ENCODE peak calls at places on chromosome 7, in six cellular contexts. One of them, this sample, is unnamed.

GRCh38 chr7:36523371-36523953 is 133.8 kb downstream of the ANLN start:
- DNase-seq in fibroblast of mammary gland: no peak
- DNase-seq in astrocyte of the spinal cord: no peak
- DNase-seq in fibroblast of pulmonary artery: no peak
- DNase-seq in tibial nerve: no peak
- DNase-seq in neural progenitor cell: peak
- DNase-seq in this sample: no peak

GRCh38 chr7:82594665-82595064 is 151.1 kb upstream of the CACNA2D1 start:
- DNase-seq in neural progenitor cell: peak
- DNase-seq in tibial nerve: no peak
- DNase-seq in astrocyte of the spinal cord: no peak
- DNase-seq in fibroblast of pulmonary artery: peak
- DNase-seq in fibroblast of mammary gland: no peak
- DNase-seq in this sample: no peak

GRCh38 chr7:100038326-100038725 is 11.2 kb upstream of the ZSCAN21 start:
- DNase-seq in tibial nerve: no peak
- DNase-seq in fibroblast of pulmonary artery: no peak
- DNase-seq in astrocyte of the spinal cord: no peak
- DNase-seq in fibroblast of mammary gland: no peak
- DNase-seq in neural progenitor cell: no peak
- DNase-seq in this sample: no peak

GRCh38 chr7:70738080-70738479 is 393.9 kb upstream of the GALNT17 start:
- DNase-seq in tibial nerve: peak
- DNase-seq in fibroblast of mammary gland: peak
- DNase-seq in astrocyte of the spinal cord: peak
- DNase-seq in neural progenitor cell: no peak
- DNase-seq in fibroblast of pulmonary artery: peak
- DNase-seq in this sample: peak

GRCh38 chr7:137772748-137773147 is 74.0 kb downstream of the DGKI start:
- DNase-seq in neural progenitor cell: no peak
- DNase-seq in tibial nerve: no peak
- DNase-seq in fibroblast of mammary gland: peak
- DNase-seq in astrocyte of the spinal cord: peak
- DNase-seq in fibroblast of pulmonary artery: peak
- DNase-seq in this sample: peak

GRCh38 chr7:26368542-26368941 is 76.9 kb downstream of the SNX10 start:
- DNase-seq in neural progenitor cell: no peak
- DNase-seq in fibroblast of pulmonary artery: peak
- DNase-seq in tibial nerve: no peak
- DNase-seq in astrocyte of the spinal cord: peak
- DNase-seq in fibroblast of mammary gland: peak
- DNase-seq in this sample: peak

GRCh38 chr7:28038175-28038855 is 142.3 kb downstream of the JAZF1 start:
- DNase-seq in fibroblast of mammary gland: no peak
- DNase-seq in tibial nerve: no peak
- DNase-seq in neural progenitor cell: no peak
- DNase-seq in fibroblast of pulmonary artery: no peak
- DNase-seq in astrocyte of the spinal cord: no peak
- DNase-seq in this sample: peak

GRCh38 chr7:1074593-1075431 is 13.1 kb upstream of the GPER1 start:
- DNase-seq in neural progenitor cell: no peak
- DNase-seq in astrocyte of the spinal cord: no peak
- DNase-seq in fibroblast of mammary gland: no peak
- DNase-seq in fibroblast of pulmonary artery: no peak
- DNase-seq in tibial nerve: no peak
- DNase-seq in this sample: no peak

GRCh38 chr7:132394283-132395003 is 181.8 kb downstream of the PLXNA4 start:
- DNase-seq in astrocyte of the spinal cord: no peak
- DNase-seq in tibial nerve: no peak
- DNase-seq in fibroblast of mammary gland: peak
- DNase-seq in neural progenitor cell: no peak
- DNase-seq in fibroblast of pulmonary artery: peak
- DNase-seq in this sample: peak

GRCh38 chr7:99837649-99838361 is 10.0 kb downstream of the CYP3A43 start:
- DNase-seq in fibroblast of mammary gland: peak
- DNase-seq in neural progenitor cell: no peak
- DNase-seq in tibial nerve: no peak
- DNase-seq in astrocyte of the spinal cord: no peak
- DNase-seq in fibroblast of pulmonary artery: peak
- DNase-seq in this sample: peak

GRCh38 chr7:54960517-54960916 is 58.3 kb upstream of the EGFR start:
- DNase-seq in tibial nerve: no peak
- DNase-seq in neural progenitor cell: no peak
- DNase-seq in fibroblast of pulmonary artery: peak
- DNase-seq in fibroblast of mammary gland: peak
- DNase-seq in astrocyte of the spinal cord: peak
- DNase-seq in this sample: peak

GRCh38 chr7:121428857-121429489 is 32.9 kb upstream of the FAM3C start:
- DNase-seq in neural progenitor cell: no peak
- DNase-seq in fibroblast of pulmonary artery: peak
- DNase-seq in fibroblast of mammary gland: peak
- DNase-seq in tibial nerve: no peak
- DNase-seq in astrocyte of the spinal cord: no peak
- DNase-seq in this sample: peak

GRCh38 chr7:59986-60675 is 132.2 kb upstream of the FAM20C start:
- DNase-seq in astrocyte of the spinal cord: no peak
- DNase-seq in fibroblast of pulmonary artery: no peak
- DNase-seq in neural progenitor cell: no peak
- DNase-seq in tibial nerve: no peak
- DNase-seq in fibroblast of mammary gland: no peak
- DNase-seq in this sample: no peak

GRCh38 chr7:43294080-43294630 is 181.7 kb downstream of the HECW1 start:
- DNase-seq in fibroblast of pulmonary artery: peak
- DNase-seq in astrocyte of the spinal cord: peak
- DNase-seq in tibial nerve: no peak
- DNase-seq in neural progenitor cell: no peak
- DNase-seq in fibroblast of mammary gland: peak
- DNase-seq in this sample: peak

GRCh38 chr7:41241641-41242040 is 461.2 kb downstream of the INHBA start:
- DNase-seq in tibial nerve: no peak
- DNase-seq in neural progenitor cell: no peak
- DNase-seq in fibroblast of mammary gland: no peak
- DNase-seq in fibroblast of pulmonary artery: no peak
- DNase-seq in astrocyte of the spinal cord: no peak
- DNase-seq in this sample: no peak

GRCh38 chr7:54116956-54117355 is 425.2 kb upstream of the VSTM2A start:
- DNase-seq in neural progenitor cell: no peak
- DNase-seq in tibial nerve: no peak
- DNase-seq in fibroblast of mammary gland: no peak
- DNase-seq in astrocyte of the spinal cord: no peak
- DNase-seq in fibroblast of pulmonary artery: no peak
- DNase-seq in this sample: no peak

GRCh38 chr7:44534087-44534486 is 7.0 kb downstream of the NPC1L1 start:
- DNase-seq in neural progenitor cell: no peak
- DNase-seq in fibroblast of pulmonary artery: no peak
- DNase-seq in astrocyte of the spinal cord: no peak
- DNase-seq in tibial nerve: no peak
- DNase-seq in fibroblast of mammary gland: peak
- DNase-seq in this sample: no peak

GRCh38 chr7:132742152-132742551 is 165.9 kb upstream of the PLXNA4 start:
- DNase-seq in neural progenitor cell: no peak
- DNase-seq in tibial nerve: peak
- DNase-seq in fibroblast of mammary gland: peak
- DNase-seq in fibroblast of pulmonary artery: peak
- DNase-seq in astrocyte of the spinal cord: peak
- DNase-seq in this sample: peak

GRCh38 chr7:48046458-48046857 is 11.1 kb downstream of the C7orf57 start:
- DNase-seq in fibroblast of mammary gland: no peak
- DNase-seq in tibial nerve: no peak
- DNase-seq in fibroblast of pulmonary artery: no peak
- DNase-seq in astrocyte of the spinal cord: no peak
- DNase-seq in neural progenitor cell: no peak
- DNase-seq in this sample: no peak

GRCh38 chr7:82444220-82445049 is 858 bp upstream of the CACNA2D1 start:
- DNase-seq in neural progenitor cell: peak
- DNase-seq in tibial nerve: no peak
- DNase-seq in fibroblast of mammary gland: no peak
- DNase-seq in astrocyte of the spinal cord: no peak
- DNase-seq in fibroblast of pulmonary artery: peak
- DNase-seq in this sample: no peak

GRCh38 chr7:141001561-141001960 is 13.2 kb downstream of the MRPS33 start:
- DNase-seq in astrocyte of the spinal cord: no peak
- DNase-seq in fibroblast of pulmonary artery: no peak
- DNase-seq in tibial nerve: no peak
- DNase-seq in neural progenitor cell: no peak
- DNase-seq in fibroblast of mammary gland: no peak
- DNase-seq in this sample: no peak

GRCh38 chr7:40760997-40761396 is 626.2 kb downstream of the SUGCT start:
- DNase-seq in astrocyte of the spinal cord: no peak
- DNase-seq in fibroblast of pulmonary artery: no peak
- DNase-seq in fibroblast of mammary gland: no peak
- DNase-seq in neural progenitor cell: no peak
- DNase-seq in tibial nerve: no peak
- DNase-seq in this sample: no peak

GRCh38 chr7:18727094-18727870 is 231.7 kb downstream of the HDAC9 start:
- DNase-seq in fibroblast of pulmonary artery: peak
- DNase-seq in neural progenitor cell: no peak
- DNase-seq in fibroblast of mammary gland: peak
- DNase-seq in astrocyte of the spinal cord: no peak
- DNase-seq in tibial nerve: no peak
- DNase-seq in this sample: no peak

GRCh38 chr7:46157931-46158330 is 236.9 kb upstream of the IGFBP3 start:
- DNase-seq in neural progenitor cell: no peak
- DNase-seq in fibroblast of pulmonary artery: no peak
- DNase-seq in fibroblast of mammary gland: no peak
- DNase-seq in astrocyte of the spinal cord: no peak
- DNase-seq in tibial nerve: no peak
- DNase-seq in this sample: no peak

GRCh38 chr7:159078193-159078910 is 66.3 kb downstream of the VIPR2 start:
- DNase-seq in astrocyte of the spinal cord: no peak
- DNase-seq in tibial nerve: no peak
- DNase-seq in fibroblast of pulmonary artery: no peak
- DNase-seq in neural progenitor cell: no peak
- DNase-seq in fibroblast of mammary gland: no peak
- DNase-seq in this sample: no peak

GRCh38 chr7:28483868-28484267 is 71.5 kb downstream of the CREB5 start:
- DNase-seq in fibroblast of mammary gland: peak
- DNase-seq in fibroblast of pulmonary artery: no peak
- DNase-seq in neural progenitor cell: no peak
- DNase-seq in astrocyte of the spinal cord: peak
- DNase-seq in tibial nerve: no peak
- DNase-seq in this sample: no peak

GRCh38 chr7:93547716-93548115 is 26.8 kb downstream of the CALCR start:
- DNase-seq in neural progenitor cell: no peak
- DNase-seq in tibial nerve: no peak
- DNase-seq in fibroblast of pulmonary artery: no peak
- DNase-seq in fibroblast of mammary gland: no peak
- DNase-seq in astrocyte of the spinal cord: no peak
- DNase-seq in this sample: no peak

GRCh38 chr7:101906291-101907260 is 89.2 kb downstream of the CUX1 start:
- DNase-seq in fibroblast of pulmonary artery: no peak
- DNase-seq in fibroblast of mammary gland: no peak
- DNase-seq in tibial nerve: no peak
- DNase-seq in neural progenitor cell: no peak
- DNase-seq in astrocyte of the spinal cord: no peak
- DNase-seq in this sample: no peak

GRCh38 chr7:16934947-16935742 is 53.4 kb upstream of the AGR3 start:
- DNase-seq in astrocyte of the spinal cord: no peak
- DNase-seq in fibroblast of pulmonary artery: no peak
- DNase-seq in fibroblast of mammary gland: peak
- DNase-seq in neural progenitor cell: no peak
- DNase-seq in tibial nerve: no peak
- DNase-seq in this sample: peak

GRCh38 chr7:50317697-50318640 is 13.5 kb downstream of the IKZF1 start:
- DNase-seq in fibroblast of pulmonary artery: no peak
- DNase-seq in astrocyte of the spinal cord: no peak
- DNase-seq in fibroblast of mammary gland: no peak
- DNase-seq in tibial nerve: no peak
- DNase-seq in neural progenitor cell: no peak
- DNase-seq in this sample: no peak
- H3K4me3 ChIP-seq in fibroblast of pulmonary artery: no peak
- H3K4me3 ChIP-seq in astrocyte of the spinal cord: no peak
- H3K4me3 ChIP-seq in fibroblast of mammary gland: no peak
- H3K4me3 ChIP-seq in tibial nerve: no peak
- H3K4me3 ChIP-seq in neural progenitor cell: no peak
- H3K4me3 ChIP-seq in this sample: no peak

DNA sequence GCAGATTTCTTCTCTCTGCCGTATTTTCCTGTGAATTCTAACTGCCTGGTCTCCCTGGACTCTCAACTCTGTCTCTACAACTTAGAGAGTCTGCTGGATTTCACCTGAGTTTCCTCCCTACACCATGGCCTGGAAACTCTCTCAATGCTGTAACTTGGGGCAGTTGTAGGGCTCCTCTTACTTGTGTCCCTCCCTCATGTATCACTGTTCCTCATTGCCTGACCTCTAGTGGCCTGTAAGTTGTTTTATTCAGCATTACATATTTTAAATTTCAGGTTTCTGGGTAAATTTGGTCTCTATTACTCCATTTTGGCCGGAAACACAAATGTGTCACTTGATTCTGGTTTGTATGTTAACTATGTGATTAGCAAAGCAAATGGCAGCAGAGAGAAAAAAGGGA is 70.9 kb downstream of the DYNC1I1 start:
- DNase-seq in astrocyte of the spinal cord: no peak
- DNase-seq in fibroblast of pulmonary artery: peak
- DNase-seq in fibroblast of mammary gland: peak
- DNase-seq in tibial nerve: no peak
- DNase-seq in neural progenitor cell: peak
- DNase-seq in this sample: no peak
- TF ChIP-seq CTCF in astrocyte of the spinal cord: no peak
- TF ChIP-seq CTCF in fibroblast of pulmonary artery: peak
- TF ChIP-seq CTCF in fibroblast of mammary gland: no peak
- TF ChIP-seq CTCF in tibial nerve: no peak
- TF ChIP-seq CTCF in neural progenitor cell: peak
- TF ChIP-seq CTCF in this sample: peak

DNA sequence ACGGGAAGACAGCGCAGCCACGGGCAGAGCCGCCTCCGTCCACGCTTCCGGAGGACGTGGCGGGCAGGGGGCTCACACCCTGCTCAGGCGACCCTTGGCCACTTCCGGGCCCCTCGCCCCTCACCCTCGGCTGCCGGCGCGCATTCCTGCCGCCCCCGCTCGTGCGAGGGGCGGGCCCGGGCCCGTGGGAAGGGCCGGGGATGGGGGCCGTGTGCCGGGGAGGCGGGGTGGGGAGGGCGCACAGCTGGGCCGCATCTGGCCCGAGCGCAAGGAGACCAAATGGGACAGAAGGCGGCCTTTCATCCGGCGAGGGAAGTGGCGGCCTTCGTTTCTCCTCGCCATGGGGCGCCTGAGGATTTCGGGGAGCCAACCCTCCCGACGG is 846 bp upstream of the LFNG start:
- DNase-seq in astrocyte of the spinal cord: no peak
- DNase-seq in tibial nerve: no peak
- DNase-seq in neural progenitor cell: peak
- DNase-seq in fibroblast of mammary gland: no peak
- DNase-seq in fibroblast of pulmonary artery: no peak
- DNase-seq in this sample: no peak
- H3K4me3 ChIP-seq in astrocyte of the spinal cord: peak
- H3K4me3 ChIP-seq in tibial nerve: peak
- H3K4me3 ChIP-seq in neural progenitor cell: peak
- H3K4me3 ChIP-seq in fibroblast of mammary gland: peak
- H3K4me3 ChIP-seq in fibroblast of pulmonary artery: peak
- H3K4me3 ChIP-seq in this sample: no peak

GRCh38 chr7:73699370-73700069 is 16.1 kb downstream of the BUD23 start:
- DNase-seq in fibroblast of pulmonary artery: no peak
- DNase-seq in fibroblast of mammary gland: no peak
- DNase-seq in astrocyte of the spinal cord: no peak
- DNase-seq in neural progenitor cell: no peak
- DNase-seq in tibial nerve: no peak
- DNase-seq in this sample: no peak
- TF ChIP-seq CTCF in fibroblast of pulmonary artery: no peak
- TF ChIP-seq CTCF in fibroblast of mammary gland: no peak
- TF ChIP-seq CTCF in astrocyte of the spinal cord: no peak
- TF ChIP-seq CTCF in neural progenitor cell: no peak
- TF ChIP-seq CTCF in tibial nerve: no peak
- TF ChIP-seq CTCF in this sample: no peak

GRCh38 chr7:116740758-116741462 is 68.9 kb downstream of the MET start:
- DNase-seq in fibroblast of mammary gland: peak
- DNase-seq in fibroblast of pulmonary artery: no peak
- DNase-seq in neural progenitor cell: no peak
- DNase-seq in astrocyte of the spinal cord: no peak
- DNase-seq in tibial nerve: no peak
- DNase-seq in this sample: no peak
- H3K4me3 ChIP-seq in fibroblast of mammary gland: no peak
- H3K4me3 ChIP-seq in fibroblast of pulmonary artery: no peak
- H3K4me3 ChIP-seq in neural progenitor cell: no peak
- H3K4me3 ChIP-seq in astrocyte of the spinal cord: no peak
- H3K4me3 ChIP-seq in tibial nerve: no peak
- H3K4me3 ChIP-seq in this sample: no peak